ENCODE peak calls at places on chromosomes 13 and 19, in ten cellular contexts. C is brain microvascular endothelial cell, W is mammary epithelial cell, Y is esophagus squamous epithelium, F is neural progenitor cell, T is PC-3, S is lower leg skin, Z is HL-60, V is right lobe of liver, M is HCT116. A is an unnamed sample.

GRCh38 chr13:110186221-110186838 is 120.6 kb downstream of the COL4A1 start:
- DNase-seq in C (no peak), W (no peak), Y (no peak), F (no peak), T (no peak), S (no peak), Z (no peak), V (no peak), M (no peak), A (no peak)

GRCh38 chr13:45538382-45538781 is 73.6 kb downstream of the COG3 start:
- DNase-seq in C (no peak), W (no peak), Y (no peak), F (peak; percentile 62), T (no peak), S (no peak), Z (no peak), V (no peak), M (peak; percentile 7), A (no peak)

GRCh38 chr13:24228852-24229458 is 68.4 kb downstream of the SPATA13 start:
- DNase-seq in C (peak; percentile 60), W (peak; percentile 37), Y (no peak), F (peak; percentile 75), T (peak; percentile 74), S (no peak), Z (no peak), V (no peak), M (peak; percentile 57), A (peak; percentile 54)

GRCh38 chr13:67267136-67267535 is 37.0 kb upstream of the PCDH9 start:
- DNase-seq in C (peak; percentile 14), W (no peak), Y (no peak), F (no peak), T (no peak), S (no peak), Z (no peak), V (no peak), M (no peak), A (no peak)

GRCh38 chr19:48992571-48993174 is 436 bp downstream of the GYS1 start:
- DNase-seq in C (no peak), W (no peak), Y (no peak), F (no peak), T (no peak), S (no peak), Z (no peak), V (peak; percentile 55), M (no peak), A (no peak)

GRCh38 chr19:7926021-7926726 is at the start of gene CTXN1:
- DNase-seq in C (no peak), W (no peak), Y (no peak), F (peak; percentile 91), T (peak; percentile 71), S (no peak), Z (no peak), V (peak; percentile 73), M (no peak), A (no peak)

GRCh38 chr13:32528358-32528757 is 10.2 kb downstream of the N4BP2L2 start:
- DNase-seq in C (no peak), W (peak; percentile 21), Y (no peak), F (no peak), T (no peak), S (no peak), Z (no peak), V (no peak), M (no peak), A (no peak)

GRCh38 chr13:91145806-91146205 is 201.7 kb upstream of the MIR17HG start:
- DNase-seq in C (no peak), W (no peak), Y (no peak), F (no peak), T (no peak), S (no peak), Z (no peak), V (no peak), M (no peak), A (no peak)

GRCh38 chr19:10167459-10167858 is 27.3 kb downstream of the DNMT1 start:
- DNase-seq in C (no peak), W (no peak), Y (no peak), F (no peak), T (no peak), S (no peak), Z (no peak), V (no peak), M (no peak), A (no peak)

GRCh38 chr13:43511260-43511970 is 275.4 kb downstream of the ENOX1 start:
- DNase-seq in C (no peak), W (no peak), Y (no peak), F (no peak), T (no peak), S (no peak), Z (no peak), V (no peak), M (no peak), A (no peak)

GRCh38 chr13:28819046-28819747 is 942 bp upstream of the MTUS2 start:
- DNase-seq in C (no peak), W (peak; percentile 26), Y (no peak), F (peak; percentile 68), T (peak; percentile 6), S (no peak), Z (no peak), V (peak; percentile 32), M (no peak), A (no peak)

GRCh38 chr19:45716314-45717130 is 14.2 kb downstream of the FBXO46 start:
- DNase-seq in C (no peak), W (peak; percentile 50), Y (no peak), F (peak; percentile 40), T (peak; percentile 44), S (peak; percentile 42), Z (no peak), V (no peak), M (no peak), A (no peak)

GRCh38 chr13:20395061-20395916 is 130.4 kb downstream of the CRYL1 start:
- DNase-seq in C (no peak), W (no peak), Y (no peak), F (no peak), T (peak; percentile 28), S (no peak), Z (no peak), V (no peak), M (no peak), A (no peak)

GRCh38 chr13:39855236-39855635 is 199.8 kb downstream of the COG6 start:
- DNase-seq in C (no peak), W (no peak), Y (no peak), F (no peak), T (no peak), S (no peak), Z (no peak), V (no peak), M (no peak), A (no peak)

GRCh38 chr13:33494596-33495214 is 209.2 kb upstream of the STARD13 start:
- DNase-seq in C (peak; percentile 95), W (peak; percentile 74), Y (no peak), F (no peak), T (peak; percentile 86), S (no peak), Z (no peak), V (no peak), M (peak; percentile 64), A (no peak)

GRCh38 chr13:83884141-83884540 is 1.9 kb upstream of the SLITRK1 start:
- DNase-seq in C (no peak), W (no peak), Y (no peak), F (no peak), T (no peak), S (no peak), Z (no peak), V (no peak), M (no peak), A (no peak)

GRCh38 chr13:30159446-30159839 is 147.9 kb downstream of the KATNAL1 start:
- DNase-seq in C (peak; percentile 93), W (peak; percentile 54), Y (no peak), F (no peak), T (peak; percentile 22), S (no peak), Z (no peak), V (no peak), M (no peak), A (no peak)

GRCh38 chr19:58385313-58386165 is 1.5 kb upstream of the RPS5 start:
- DNase-seq in C (no peak), W (no peak), Y (no peak), F (no peak), T (no peak), S (no peak), Z (no peak), V (peak; percentile 19), M (no peak), A (no peak)

GRCh38 chr19:46115396-46116109 is 8.9 kb downstream of the IGFL3 start:
- DNase-seq in C (peak; percentile 41), W (peak; percentile 97), Y (no peak), F (no peak), T (peak; percentile 85), S (no peak), Z (no peak), V (no peak), M (peak; percentile 33), A (no peak)

GRCh38 chr19:703651-704446 is 4.9 kb upstream of the PALM start:
- DNase-seq in C (peak; percentile 41), W (peak; percentile 16), Y (no peak), F (peak; percentile 86), T (peak; percentile 57), S (peak; percentile 50), Z (peak; percentile 91), V (peak; percentile 88), M (peak; percentile 72), A (no peak)
- H3K4me3 ChIP-seq in C (no peak overlapping the region), W (no peak overlapping the region), Y (no peak overlapping the region), F (no peak overlapping the region), T (no peak overlapping the region), S (no peak overlapping the region), Z (peak overlapping the region; percentile 64), V (no peak overlapping the region), M (peak overlapping the region; percentile 46), A (no peak overlapping the region)

GRCh38 chr19:56217039-56217949 is 15.2 kb downstream of the ZSCAN5C start:
- DNase-seq in C (peak; percentile 26), W (peak; percentile 78), Y (no peak), F (peak; percentile 38), T (no peak), S (peak; percentile 16), Z (no peak), V (peak; percentile 42), M (no peak), A (no peak)
- TF ChIP-seq CTCF in C (no peak), W (no peak), Y (no peak), F (no peak), T (no peak), S (no peak), Z (no peak), V (no peak), M (no peak), A (no peak)

DNA sequence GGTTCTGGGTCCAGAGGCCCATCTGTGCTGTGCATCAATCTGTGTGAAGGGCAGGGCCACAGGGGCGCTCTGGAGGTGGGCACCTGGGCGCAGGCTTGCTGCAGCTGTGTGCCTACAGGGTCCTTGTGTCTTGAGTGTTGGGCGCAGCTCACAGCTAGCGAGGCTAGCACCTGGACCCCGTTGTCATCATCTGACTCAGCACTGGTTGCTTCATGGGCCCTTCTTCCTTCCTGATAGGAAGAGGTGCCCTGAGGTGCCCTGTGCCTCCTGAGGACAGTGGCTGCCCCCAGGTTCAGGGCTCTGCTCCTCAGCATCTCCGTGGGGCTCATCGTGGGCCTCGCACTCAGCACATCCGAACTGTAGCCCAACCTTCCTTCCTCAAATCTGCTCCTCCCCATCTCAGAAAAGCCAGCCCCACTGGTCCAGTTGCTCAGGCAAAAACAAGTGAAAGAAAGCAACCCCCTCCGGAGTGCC is 54.8 kb downstream of the GATAD2A start:
- DNase-seq in C (no peak), W (no peak), Y (no peak), F (no peak), T (no peak), S (no peak), Z (peak; percentile 45), V (no peak), M (no peak), A (no peak)
- H3K4me3 ChIP-seq in C (no peak overlapping the region), W (no peak overlapping the region), Y (no peak overlapping the region), F (no peak overlapping the region), T (no peak overlapping the region), S (no peak overlapping the region), Z (no peak overlapping the region), V (no peak overlapping the region), M (no peak overlapping the region), A (no peak overlapping the region)

GRCh38 chr13:99614465-99614885 is 113.2 kb downstream of the TM9SF2 start:
- DNase-seq in C (no peak), W (peak; percentile 91), Y (no peak), F (no peak), T (no peak), S (no peak), Z (no peak), V (peak; percentile 72), M (no peak), A (no peak)
- TF ChIP-seq CTCF in C (peak; percentile 52), W (peak; percentile 55), Y (peak; percentile 27), F (peak; percentile 29), T (no peak), S (no peak), Z (no peak), V (peak; percentile 52), M (peak; percentile 16), A (no peak)

A was measured in LNCaP clone FGC.